ENCODE peak calls at places on chromosomes 7 and 10, in nine cellular contexts. K, O, D, T, S, X, H, M and V are unnamed samples.

GRCh38 chr7:67267914-67268313 is 271.3 kb downstream of the TYW1 start:
- DNase-seq in D (no peak), K (no peak), O (no peak), T (no peak), X (no peak), S (no peak), H (no peak), M (no peak), V (no peak)

GRCh38 chr7:28865494-28866257 is 92.5 kb downstream of the TRIL start:
- DNase-seq in M (no peak), H (no peak), X (no peak), D (no peak), T (no peak), S (no peak), O (no peak), K (no peak), V (no peak)

GRCh38 chr7:55690-56248 is 136.6 kb upstream of the FAM20C start:
- DNase-seq in X (no peak), S (no peak), T (no peak), K (no peak), M (no peak), D (no peak), O (no peak), H (no peak), V (no peak)

GRCh38 chr10:65313406-65313805 is 1612.4 kb upstream of the LRRTM3 start:
- DNase-seq in D (no peak), X (no peak), O (no peak), S (no peak), K (no peak), M (no peak), H (no peak), T (no peak), V (no peak)

GRCh38 chr7:137045573-137045972 is 177.1 kb downstream of the CHRM2 start:
- DNase-seq in O (no peak), K (no peak), T (no peak), S (no peak), D (no peak), M (no peak), H (no peak), X (no peak), V (no peak)

GRCh38 chr10:62587011-62587410 is 212.8 kb downstream of the ZNF365 start:
- DNase-seq in H (no peak), S (no peak), K (no peak), D (no peak), X (no peak), M (no peak), O (no peak), T (no peak), V (no peak)

GRCh38 chr10:30190831-30191552 is 131.6 kb upstream of the JCAD start:
- DNase-seq in O (no peak), S (no peak), M (no peak), T (no peak), H (no peak), D (no peak), X (no peak), K (no peak), V (no peak)

GRCh38 chr7:93923291-93923690 is 1.8 kb downstream of the GNG11 start:
- DNase-seq in K (no peak), T (no peak), D (no peak), S (no peak), O (no peak), M (no peak), H (no peak), X (no peak), V (no peak)

GRCh38 chr10:6292741-6293151 is 90.0 kb downstream of the PFKFB3 start:
- DNase-seq in D (no peak), T (no peak), X (no peak), K (no peak), S (no peak), O (no peak), H (no peak), M (no peak), V (no peak)

GRCh38 chr10:130547368-130547767 is 411.2 kb downstream of the GLRX3 start:
- DNase-seq in M (no peak), K (no peak), O (no peak), S (no peak), T (no peak), D (no peak), H (no peak), X (no peak), V (no peak)

GRCh38 chr7:154832557-154833138 is 170.3 kb downstream of the PAXIP1 start:
- DNase-seq in S (no peak), H (no peak), T (no peak), M (no peak), D (no peak), X (no peak), O (no peak), K (no peak), V (no peak)

GRCh38 chr7:1906988-1907745 is 237.1 kb downstream of the ELFN1 start:
- DNase-seq in S (no peak), M (no peak), T (no peak), O (no peak), H (no peak), K (no peak), D (no peak), X (no peak), V (no peak)

GRCh38 chr7:29563590-29564454 is at the start of gene PRR15:
- DNase-seq in T (no peak), D (peak), S (peak), M (peak), K (no peak), O (peak), X (no peak), H (no peak), V (no peak)

GRCh38 chr7:137695942-137696341 is 150.8 kb downstream of the DGKI start:
- DNase-seq in D (no peak), M (no peak), H (no peak), O (no peak), S (no peak), T (no peak), X (no peak), K (no peak), V (no peak)

GRCh38 chr10:21524526-21525366 is 736 bp downstream of the SKIDA1 start:
- DNase-seq in M (no peak), K (no peak), D (no peak), T (no peak), O (no peak), X (no peak), S (no peak), H (no peak), V (no peak)